ENCODE peak calls at places on chromosomes 2 and 18, in eight cellular contexts. One of them, this sample, is unnamed.

GRCh38 chr2:20602803-20603202 is 48.1 kb downstream of the HS1BP3 start:
- DNase-seq in endothelial cell of umbilical vein: no peak
- DNase-seq in body of pancreas: no peak
- DNase-seq in transverse colon: no peak
- DNase-seq in HepG2: no peak
- DNase-seq in Peyer's patch: no peak
- DNase-seq in esophagus squamous epithelium: no peak
- DNase-seq in sigmoid colon: no peak
- DNase-seq in this sample: no peak

GRCh38 chr2:171541202-171541884 is 19.1 kb downstream of the CYBRD1 start:
- DNase-seq in endothelial cell of umbilical vein: no peak
- DNase-seq in body of pancreas: no peak
- DNase-seq in transverse colon: no peak
- DNase-seq in HepG2: no peak
- DNase-seq in Peyer's patch: no peak
- DNase-seq in esophagus squamous epithelium: no peak
- DNase-seq in sigmoid colon: no peak
- DNase-seq in this sample: no peak

GRCh38 chr2:13662055-13662454 is 945.3 kb downstream of the TRIB2 start:
- DNase-seq in endothelial cell of umbilical vein: no peak
- DNase-seq in body of pancreas: no peak
- DNase-seq in transverse colon: no peak
- DNase-seq in HepG2: no peak
- DNase-seq in Peyer's patch: no peak
- DNase-seq in esophagus squamous epithelium: no peak
- DNase-seq in sigmoid colon: no peak
- DNase-seq in this sample: no peak

GRCh38 chr2:165274698-165275097 is 35.5 kb downstream of the SCN2A start:
- DNase-seq in endothelial cell of umbilical vein: no peak
- DNase-seq in body of pancreas: peak
- DNase-seq in transverse colon: peak
- DNase-seq in HepG2: no peak
- DNase-seq in Peyer's patch: no peak
- DNase-seq in esophagus squamous epithelium: no peak
- DNase-seq in sigmoid colon: peak
- DNase-seq in this sample: no peak

GRCh38 chr2:120914839-120915521 is 179.3 kb downstream of the GLI2 start:
- DNase-seq in endothelial cell of umbilical vein: peak
- DNase-seq in body of pancreas: peak
- DNase-seq in transverse colon: peak
- DNase-seq in HepG2: peak
- DNase-seq in Peyer's patch: no peak
- DNase-seq in esophagus squamous epithelium: no peak
- DNase-seq in sigmoid colon: peak
- DNase-seq in this sample: peak

GRCh38 chr18:49207373-49207772 is 253.1 kb downstream of the DYM start:
- DNase-seq in endothelial cell of umbilical vein: peak
- DNase-seq in body of pancreas: no peak
- DNase-seq in transverse colon: no peak
- DNase-seq in HepG2: no peak
- DNase-seq in Peyer's patch: no peak
- DNase-seq in esophagus squamous epithelium: no peak
- DNase-seq in sigmoid colon: no peak
- DNase-seq in this sample: peak

GRCh38 chr2:100647709-100648108 is 84.9 kb downstream of the PDCL3 start:
- DNase-seq in endothelial cell of umbilical vein: no peak
- DNase-seq in body of pancreas: no peak
- DNase-seq in transverse colon: no peak
- DNase-seq in HepG2: no peak
- DNase-seq in Peyer's patch: no peak
- DNase-seq in esophagus squamous epithelium: no peak
- DNase-seq in sigmoid colon: no peak
- DNase-seq in this sample: no peak

GRCh38 chr2:238926761-238927611 is 79.1 kb downstream of the TWIST2 start:
- DNase-seq in endothelial cell of umbilical vein: no peak
- DNase-seq in body of pancreas: peak
- DNase-seq in transverse colon: no peak
- DNase-seq in HepG2: no peak
- DNase-seq in Peyer's patch: peak
- DNase-seq in esophagus squamous epithelium: no peak
- DNase-seq in sigmoid colon: peak
- DNase-seq in this sample: no peak

GRCh38 chr18:74530584-74530862 is 3.8 kb upstream of the CNDP1 start:
- DNase-seq in endothelial cell of umbilical vein: no peak
- DNase-seq in body of pancreas: no peak
- DNase-seq in transverse colon: no peak
- DNase-seq in HepG2: no peak
- DNase-seq in Peyer's patch: no peak
- DNase-seq in esophagus squamous epithelium: no peak
- DNase-seq in sigmoid colon: no peak
- DNase-seq in this sample: no peak

GRCh38 chr2:240596491-240596931 is 10.0 kb downstream of the CAPN10 start:
- DNase-seq in endothelial cell of umbilical vein: no peak
- DNase-seq in body of pancreas: peak
- DNase-seq in transverse colon: peak
- DNase-seq in HepG2: no peak
- DNase-seq in Peyer's patch: peak
- DNase-seq in esophagus squamous epithelium: no peak
- DNase-seq in sigmoid colon: peak
- DNase-seq in this sample: no peak

GRCh38 chr2:232146294-232146693 is 184.8 kb downstream of the DIS3L2 start:
- DNase-seq in endothelial cell of umbilical vein: no peak
- DNase-seq in body of pancreas: no peak
- DNase-seq in transverse colon: no peak
- DNase-seq in HepG2: no peak
- DNase-seq in Peyer's patch: no peak
- DNase-seq in esophagus squamous epithelium: no peak
- DNase-seq in sigmoid colon: no peak
- DNase-seq in this sample: no peak

GRCh38 chr2:1601471-1602358 is 142.6 kb downstream of the PXDN start:
- DNase-seq in endothelial cell of umbilical vein: no peak
- DNase-seq in body of pancreas: no peak
- DNase-seq in transverse colon: no peak
- DNase-seq in HepG2: peak
- DNase-seq in Peyer's patch: peak
- DNase-seq in esophagus squamous epithelium: no peak
- DNase-seq in sigmoid colon: no peak
- DNase-seq in this sample: no peak

GRCh38 chr2:28490558-28490957 is 5.3 kb upstream of the PLB1 start:
- DNase-seq in endothelial cell of umbilical vein: peak
- DNase-seq in body of pancreas: no peak
- DNase-seq in transverse colon: no peak
- DNase-seq in HepG2: no peak
- DNase-seq in Peyer's patch: no peak
- DNase-seq in esophagus squamous epithelium: no peak
- DNase-seq in sigmoid colon: no peak
- DNase-seq in this sample: no peak

GRCh38 chr2:54999182-54999581 is 51.1 kb downstream of the RTN4 start:
- DNase-seq in endothelial cell of umbilical vein: no peak
- DNase-seq in body of pancreas: no peak
- DNase-seq in transverse colon: no peak
- DNase-seq in HepG2: no peak
- DNase-seq in Peyer's patch: no peak
- DNase-seq in esophagus squamous epithelium: no peak
- DNase-seq in sigmoid colon: no peak
- DNase-seq in this sample: no peak

GRCh38 chr2:196967126-196967525 is 40.6 kb upstream of the PGAP1 start:
- DNase-seq in endothelial cell of umbilical vein: peak
- DNase-seq in body of pancreas: no peak
- DNase-seq in transverse colon: no peak
- DNase-seq in HepG2: no peak
- DNase-seq in Peyer's patch: no peak
- DNase-seq in esophagus squamous epithelium: no peak
- DNase-seq in sigmoid colon: no peak
- DNase-seq in this sample: peak

GRCh38 chr2:172090947-172091625 is 5.8 kb downstream of the DLX1 start:
- DNase-seq in endothelial cell of umbilical vein: no peak
- DNase-seq in body of pancreas: no peak
- DNase-seq in transverse colon: no peak
- DNase-seq in HepG2: no peak
- DNase-seq in Peyer's patch: no peak
- DNase-seq in esophagus squamous epithelium: no peak
- DNase-seq in sigmoid colon: no peak
- DNase-seq in this sample: no peak

GRCh38 chr2:68734688-68735525 is at the start of gene ARHGAP25:
- DNase-seq in endothelial cell of umbilical vein: no peak
- DNase-seq in body of pancreas: no peak
- DNase-seq in transverse colon: peak
- DNase-seq in HepG2: no peak
- DNase-seq in Peyer's patch: no peak
- DNase-seq in esophagus squamous epithelium: no peak
- DNase-seq in sigmoid colon: no peak
- DNase-seq in this sample: no peak
- TF ChIP-seq POLR2A in endothelial cell of umbilical vein: no peak
- TF ChIP-seq POLR2A in body of pancreas: no peak
- TF ChIP-seq POLR2A in transverse colon: peak
- TF ChIP-seq POLR2A in HepG2: no peak
- TF ChIP-seq POLR2A in Peyer's patch: peak
- TF ChIP-seq POLR2A in esophagus squamous epithelium: peak
- TF ChIP-seq POLR2A in sigmoid colon: no peak
- TF ChIP-seq POLR2A in this sample: no peak

GRCh38 chr2:67950018-67950417 is 112.8 kb downstream of the C1D start:
- DNase-seq in endothelial cell of umbilical vein: no peak
- DNase-seq in body of pancreas: no peak
- DNase-seq in transverse colon: no peak
- DNase-seq in HepG2: no peak
- DNase-seq in Peyer's patch: no peak
- DNase-seq in esophagus squamous epithelium: no peak
- DNase-seq in sigmoid colon: no peak
- DNase-seq in this sample: no peak

GRCh38 chr2:67945976-67946375 is 116.8 kb downstream of the C1D start:
- DNase-seq in endothelial cell of umbilical vein: peak
- DNase-seq in body of pancreas: no peak
- DNase-seq in transverse colon: no peak
- DNase-seq in HepG2: no peak
- DNase-seq in Peyer's patch: no peak
- DNase-seq in esophagus squamous epithelium: no peak
- DNase-seq in sigmoid colon: no peak
- DNase-seq in this sample: no peak

GRCh38 chr2:67952066-67952465 is 110.7 kb downstream of the C1D start:
- DNase-seq in endothelial cell of umbilical vein: no peak
- DNase-seq in body of pancreas: no peak
- DNase-seq in transverse colon: no peak
- DNase-seq in HepG2: no peak
- DNase-seq in Peyer's patch: no peak
- DNase-seq in esophagus squamous epithelium: no peak
- DNase-seq in sigmoid colon: no peak
- DNase-seq in this sample: no peak

DNA sequence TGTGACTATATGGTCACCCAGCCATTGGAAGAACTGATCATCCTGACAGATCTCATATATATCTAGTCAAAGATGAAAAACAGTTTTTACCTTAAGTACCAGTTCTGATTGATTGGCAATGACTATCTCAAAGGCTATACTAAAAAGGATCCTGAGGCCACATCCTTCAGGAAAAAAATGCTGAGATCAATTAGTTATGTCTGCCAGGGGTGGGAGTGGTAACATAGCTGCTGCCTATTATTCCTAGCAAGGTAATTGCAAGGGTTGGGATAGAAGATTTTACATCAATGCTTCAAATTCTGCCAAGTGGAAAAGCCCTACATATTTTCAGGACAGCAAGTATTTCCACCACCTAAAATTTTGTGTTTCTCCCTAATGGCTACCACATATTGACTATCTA is 114.7 kb downstream of the C1D start:
- DNase-seq in endothelial cell of umbilical vein: no peak
- DNase-seq in body of pancreas: no peak
- DNase-seq in transverse colon: no peak
- DNase-seq in HepG2: no peak
- DNase-seq in Peyer's patch: no peak
- DNase-seq in esophagus squamous epithelium: no peak
- DNase-seq in sigmoid colon: no peak
- DNase-seq in this sample: no peak
- TF ChIP-seq POLR2A in endothelial cell of umbilical vein: no peak
- TF ChIP-seq POLR2A in body of pancreas: no peak
- TF ChIP-seq POLR2A in transverse colon: no peak
- TF ChIP-seq POLR2A in HepG2: no peak
- TF ChIP-seq POLR2A in Peyer's patch: no peak
- TF ChIP-seq POLR2A in esophagus squamous epithelium: no peak
- TF ChIP-seq POLR2A in sigmoid colon: no peak
- TF ChIP-seq POLR2A in this sample: no peak

GRCh38 chr18:50313031-50313607 is 25.6 kb upstream of the CXXC1 start:
- DNase-seq in endothelial cell of umbilical vein: no peak
- DNase-seq in body of pancreas: no peak
- DNase-seq in transverse colon: no peak
- DNase-seq in HepG2: no peak
- DNase-seq in Peyer's patch: no peak
- DNase-seq in esophagus squamous epithelium: no peak
- DNase-seq in sigmoid colon: no peak
- DNase-seq in this sample: no peak
- TF ChIP-seq POLR2A in endothelial cell of umbilical vein: no peak
- TF ChIP-seq POLR2A in body of pancreas: no peak
- TF ChIP-seq POLR2A in transverse colon: no peak
- TF ChIP-seq POLR2A in HepG2: no peak
- TF ChIP-seq POLR2A in Peyer's patch: no peak
- TF ChIP-seq POLR2A in esophagus squamous epithelium: no peak
- TF ChIP-seq POLR2A in sigmoid colon: no peak
- TF ChIP-seq POLR2A in this sample: no peak

GRCh38 chr18:38868757-38869156 is 1303.2 kb upstream of the CELF4 start:
- DNase-seq in endothelial cell of umbilical vein: no peak
- DNase-seq in body of pancreas: no peak
- DNase-seq in transverse colon: no peak
- DNase-seq in HepG2: no peak
- DNase-seq in Peyer's patch: no peak
- DNase-seq in esophagus squamous epithelium: no peak
- DNase-seq in sigmoid colon: no peak
- DNase-seq in this sample: no peak
- TF ChIP-seq POLR2A in endothelial cell of umbilical vein: no peak
- TF ChIP-seq POLR2A in body of pancreas: no peak
- TF ChIP-seq POLR2A in transverse colon: no peak
- TF ChIP-seq POLR2A in HepG2: no peak
- TF ChIP-seq POLR2A in Peyer's patch: no peak
- TF ChIP-seq POLR2A in esophagus squamous epithelium: no peak
- TF ChIP-seq POLR2A in sigmoid colon: no peak
- TF ChIP-seq POLR2A in this sample: no peak

GRCh38 chr2:236167297-236168109 is 683 bp downstream of the GBX2 start:
- DNase-seq in endothelial cell of umbilical vein: peak
- DNase-seq in body of pancreas: no peak
- DNase-seq in transverse colon: no peak
- DNase-seq in HepG2: no peak
- DNase-seq in Peyer's patch: no peak
- DNase-seq in esophagus squamous epithelium: no peak
- DNase-seq in sigmoid colon: no peak
- DNase-seq in this sample: no peak
- TF ChIP-seq POLR2A in endothelial cell of umbilical vein: no peak
- TF ChIP-seq POLR2A in body of pancreas: no peak
- TF ChIP-seq POLR2A in transverse colon: no peak
- TF ChIP-seq POLR2A in HepG2: no peak
- TF ChIP-seq POLR2A in Peyer's patch: no peak
- TF ChIP-seq POLR2A in esophagus squamous epithelium: no peak
- TF ChIP-seq POLR2A in sigmoid colon: no peak
- TF ChIP-seq POLR2A in this sample: peak